ENCODE peak calls at places on chromosomes 6 and 20, in five cellular contexts. N is NCI-H748 treated with DMSO at 0.1 percent for 48 hours; C is germinal center; V is GM23248; K is activated CD8-positive, alpha-beta memory T cell treated with anti-CD3 and anti-CD28 coated beads for 4 hours. M is an unnamed sample.

GRCh38 chr20:5714261-5715041 is 35.8 kb upstream of the SHLD1 start:
- DNase-seq in C (peak), K (peak), V (no peak), N (no peak), M (no peak)

GRCh38 chr20:46349742-46350056 is 41.4 kb upstream of the CDH22 start:
- DNase-seq in V (no peak), C (peak), K (no peak), N (no peak), M (no peak)

GRCh38 chr6:12270551-12271228 is 19.5 kb upstream of the EDN1 start:
- DNase-seq in C (no peak), K (no peak), V (no peak), N (no peak), M (no peak)

GRCh38 chr6:107114213-107114871 is 973 bp downstream of the BEND3 start:
- DNase-seq in C (peak), N (peak), V (peak), K (peak), M (peak)

GRCh38 chr6:84280030-84280429 is 52.6 kb upstream of the CEP162 start:
- DNase-seq in N (no peak), C (no peak), V (peak), K (no peak), M (peak)

GRCh38 chr6:129206761-129207330 is 323.9 kb downstream of the LAMA2 start:
- DNase-seq in K (no peak), C (no peak), V (no peak), N (peak), M (no peak)

GRCh38 chr20:35886537-35886936 is 67.8 kb downstream of the SCAND1 start:
- DNase-seq in N (no peak), K (no peak), V (no peak), C (no peak), M (no peak)

GRCh38 chr6:53983301-53983700 is 127.9 kb upstream of the MLIP start:
- DNase-seq in C (no peak), N (no peak), V (no peak), K (no peak), M (no peak)

GRCh38 chr6:165616116-165616515 is 46.9 kb downstream of the PDE10A start:
- DNase-seq in C (no peak), N (no peak), K (no peak), V (peak), M (no peak)

GRCh38 chr6:154316131-154316530 is 40.5 kb downstream of the IPCEF1 start:
- DNase-seq in V (no peak), N (no peak), C (no peak), K (no peak), M (no peak)

GRCh38 chr20:45611054-45611453 is 18.5 kb upstream of the WFDC10A start:
- DNase-seq in N (no peak), V (peak), K (no peak), C (no peak), M (peak)

M was measured in EL.